ENCODE peak calls at places on chromosomes 11 and 22, in six cellular contexts. F, K, W, P, U and Q are unnamed samples.

GRCh38 chr11:61413496-61413895 is 16.3 kb downstream of the CPSF7 start:
- DNase-seq in F (no peak), W (no peak), K (peak), U (no peak), P (no peak), Q (no peak)

GRCh38 chr22:17988800-17989513 is 35.4 kb downstream of the MICAL3 start:
- DNase-seq in F (no peak), W (no peak), U (no peak), P (no peak), K (no peak), Q (no peak)

GRCh38 chr11:1042626-1043562 is 6.4 kb upstream of the MUC6 start:
- DNase-seq in K (no peak), W (no peak), U (no peak), P (no peak), F (no peak), Q (no peak)

GRCh38 chr11:134585666-134586285 is 173.7 kb upstream of the B3GAT1 start:
- DNase-seq in U (no peak), K (no peak), F (no peak), P (no peak), W (no peak), Q (no peak)

GRCh38 chr11:10268746-10269487 is 25.1 kb downstream of the SBF2 start:
- DNase-seq in P (no peak), U (no peak), W (no peak), F (no peak), K (peak), Q (peak)

GRCh38 chr11:7473702-7474101 is 11.6 kb upstream of the OLFML1 start:
- DNase-seq in F (no peak), K (no peak), U (no peak), P (no peak), W (no peak), Q (no peak)

GRCh38 chr22:22824340-22825212 is 63.0 kb upstream of the IGLL5 start:
- DNase-seq in K (no peak), P (no peak), U (no peak), W (no peak), F (no peak), Q (no peak)

GRCh38 chr11:115572551-115572950 is 68.3 kb upstream of the CADM1 start:
- DNase-seq in U (no peak), W (no peak), K (no peak), F (no peak), P (no peak), Q (no peak)

GRCh38 chr11:118410055-118410745 is 8.8 kb downstream of the ATP5MG start:
- DNase-seq in F (no peak), W (no peak), P (no peak), U (no peak), K (no peak), Q (no peak)

GRCh38 chr11:69444381-69445130 is 36.9 kb upstream of the LINC01488 start:
- DNase-seq in F (no peak), U (peak), W (peak), K (peak), P (peak), Q (peak)

GRCh38 chr11:116641561-116642045 is 131.2 kb downstream of the BUD13 start:
- DNase-seq in U (peak), K (no peak), F (peak), W (no peak), P (peak), Q (peak)

GRCh38 chr11:5251746-5252145 is 2.1 kb upstream of the HBG1 start:
- DNase-seq in U (no peak), W (no peak), F (no peak), K (no peak), P (no peak), Q (no peak)

GRCh38 chr11:6229911-6230310 is 4.5 kb downstream of the FHIP1B start:
- DNase-seq in K (no peak), P (no peak), W (no peak), F (no peak), U (no peak), Q (no peak)

GRCh38 chr11:37946155-37946766 is 1348.2 kb upstream of the RAG2 start:
- DNase-seq in W (peak), F (no peak), K (peak), P (no peak), U (no peak), Q (no peak)

GRCh38 chr11:46669606-46670243 is 30.7 kb downstream of the ARHGAP1 start:
- DNase-seq in P (no peak), W (no peak), K (no peak), F (no peak), U (no peak), Q (no peak)

GRCh38 chr11:132119573-132119972 is 749.2 kb downstream of the NTM start:
- DNase-seq in U (no peak), K (no peak), P (no peak), F (no peak), W (no peak), Q (no peak)

GRCh38 chr11:90774727-90775572 is 552.1 kb upstream of the CHORDC1 start:
- DNase-seq in U (no peak), F (peak), W (no peak), K (no peak), P (no peak), Q (no peak)

GRCh38 chr11:121244861-121245260 is 47.7 kb upstream of the SC5D start:
- DNase-seq in K (no peak), P (no peak), U (no peak), W (no peak), F (no peak), Q (no peak)

GRCh38 chr22:31866918-31867317 is 77.4 kb upstream of the YWHAH start:
- DNase-seq in F (no peak), U (no peak), W (no peak), P (no peak), K (no peak), Q (no peak)

GRCh38 chr11:8812438-8812837 is 98.6 kb upstream of the AKIP1 start:
- DNase-seq in W (no peak), K (no peak), U (no peak), P (no peak), F (no peak), Q (no peak)

GRCh38 chr22:46612904-46613605 is 7.1 kb upstream of the GRAMD4 start:
- DNase-seq in U (no peak), W (no peak), K (no peak), F (no peak), P (no peak), Q (no peak)

GRCh38 chr22:40979871-40980270 is 28.7 kb downstream of the RBX1 start:
- DNase-seq in W (no peak), U (no peak), F (no peak), K (no peak), P (no peak), Q (no peak)